ENCODE peak calls at places on chromosomes 16 and 17, in ten cellular contexts. L is A673, H is ovary, C is tibial artery, O is heart right ventricle, X is heart left ventricle, M is fibroblast of lung, G is left ventricle myocardium inferior, Z is body of pancreas, B is DND-41. N is an unnamed sample. For H3K4me1, the result is how much of the 10 kb centered on the place peaks cover.

GRCh38 chr17:6090253-6090652 is 20.1 kb downstream of the WSCD1 start:
- DNase-seq in L (no peak), H (no peak), C (peak), O (no peak), X (no peak), M (no peak), G (no peak), Z (no peak), B (no peak), N (no peak)

GRCh38 chr17:4968916-4969550 is 1.4 kb upstream of the SPAG7 start:
- DNase-seq in L (no peak), H (peak), C (no peak), O (no peak), X (no peak), M (peak), G (no peak), Z (no peak), B (no peak), N (no peak)

GRCh38 chr16:2768403-2769089 is 8.5 kb downstream of the ELOB start:
- DNase-seq in L (no peak), H (no peak), C (no peak), O (no peak), X (no peak), M (no peak), G (no peak), Z (no peak), B (no peak), N (no peak)

GRCh38 chr16:873243-873661 is 72.7 kb upstream of the GNG13 start:
- DNase-seq in L (no peak), H (no peak), C (no peak), O (peak), X (no peak), M (no peak), G (peak), Z (no peak), B (no peak), N (no peak)

GRCh38 chr17:44829558-44830358 is at the start of gene GJC1:
- DNase-seq in L (peak), H (no peak), C (peak), O (peak), X (peak), M (no peak), G (peak), Z (peak), B (peak), N (peak)

GRCh38 chr17:4006745-4007211 is 42.5 kb upstream of the ATP2A3 start:
- DNase-seq in L (no peak), H (no peak), C (no peak), O (no peak), X (no peak), M (no peak), G (no peak), Z (no peak), B (peak), N (no peak)

GRCh38 chr17:28335959-28336871 is 654 bp downstream of the TNFAIP1 start:
- DNase-seq in L (peak), H (peak), C (no peak), O (no peak), X (peak), M (peak), G (peak), Z (peak), B (peak), N (peak)

GRCh38 chr16:621526-622105 is 9.2 kb upstream of the WFIKKN1 start:
- DNase-seq in L (no peak), H (no peak), C (no peak), O (no peak), X (no peak), M (no peak), G (no peak), Z (no peak), B (no peak), N (no peak)

GRCh38 chr17:17812211-17813054 is 24.4 kb downstream of the SREBF1 start:
- DNase-seq in L (peak), H (peak), C (peak), O (peak), X (peak), M (peak), G (peak), Z (peak), B (peak), N (peak)

GRCh38 chr17:8846768-8847211 is 20.7 kb downstream of the PIK3R6 start:
- DNase-seq in L (peak), H (no peak), C (no peak), O (no peak), X (peak), M (peak), G (no peak), Z (no peak), B (no peak), N (peak)

GRCh38 chr17:63623786-63624185 is 1.6 kb downstream of the MAP3K3 start:
- DNase-seq in L (no peak), H (no peak), C (no peak), O (no peak), X (no peak), M (no peak), G (no peak), Z (no peak), B (no peak), N (no peak)

GRCh38 chr17:7184091-7184488 is 4.9 kb upstream of the ASGR1 start:
- DNase-seq in L (no peak), H (no peak), C (no peak), O (no peak), X (no peak), M (no peak), G (no peak), Z (peak), B (no peak), N (no peak)

GRCh38 chr16:23207485-23207884 is 24.9 kb downstream of the SCNN1G start:
- DNase-seq in L (no peak), H (no peak), C (no peak), O (no peak), X (no peak), M (no peak), G (no peak), Z (no peak), B (no peak), N (no peak)

GRCh38 chr17:19347323-19348080 is 15.0 kb downstream of the B9D1 start:
- DNase-seq in L (no peak), H (peak), C (peak), O (no peak), X (no peak), M (no peak), G (no peak), Z (peak), B (no peak), N (no peak)

GRCh38 chr16:15829460-15829859 is 27.4 kb downstream of the MYH11 start:
- DNase-seq in L (no peak), H (peak), C (peak), O (peak), X (peak), M (peak), G (peak), Z (no peak), B (no peak), N (peak)

GRCh38 chr16:13168091-13168572 is 266.7 kb downstream of the SHISA9 start:
- DNase-seq in L (no peak), H (no peak), C (no peak), O (no peak), X (no peak), M (no peak), G (no peak), Z (no peak), B (no peak), N (no peak)

GRCh38 chr16:71367243-71367976 is 8.9 kb downstream of the CALB2 start:
- DNase-seq in L (peak), H (no peak), C (no peak), O (no peak), X (no peak), M (peak), G (no peak), Z (peak), B (peak), N (peak)

GRCh38 chr17:61310611-61311010 is 89.0 kb upstream of the TBX2 start:
- DNase-seq in L (no peak), H (no peak), C (no peak), O (no peak), X (no peak), M (no peak), G (no peak), Z (no peak), B (no peak), N (no peak)

GRCh38 chr16:29141586-29142324 is 156.9 kb downstream of the LAT start:
- DNase-seq in L (no peak), H (peak), C (peak), O (no peak), X (no peak), M (no peak), G (no peak), Z (no peak), B (no peak), N (no peak)

GRCh38 chr17:65013613-65014391 is 42.7 kb downstream of the GNA13 start:
- DNase-seq in L (no peak), H (peak), C (no peak), O (no peak), X (no peak), M (peak), G (no peak), Z (no peak), B (no peak), N (peak)

GRCh38 chr17:17232303-17232621 is 4.7 kb downstream of the FLCN start:
- DNase-seq in L (no peak), H (no peak), C (peak), O (no peak), X (no peak), M (no peak), G (no peak), Z (no peak), B (no peak), N (no peak)

GRCh38 chr17:31869031-31869430 is 10.0 kb upstream of the COPRS start:
- DNase-seq in L (no peak), H (no peak), C (no peak), O (no peak), X (no peak), M (no peak), G (no peak), Z (no peak), B (no peak), N (no peak)

GRCh38 chr17:67051837-67052236 is 7.5 kb downstream of the CACNG1 start:
- DNase-seq in L (no peak), H (no peak), C (no peak), O (no peak), X (no peak), M (no peak), G (no peak), Z (no peak), B (no peak), N (no peak)

GRCh38 chr17:43406676-43407645 is 8.2 kb downstream of the ARL4D start:
- DNase-seq in L (no peak), H (no peak), C (peak), O (no peak), X (no peak), M (peak), G (no peak), Z (no peak), B (no peak), N (no peak)

GRCh38 chr17:29127840-29128239 is 52.4 kb downstream of the MYO18A start:
- DNase-seq in L (no peak), H (no peak), C (no peak), O (no peak), X (no peak), M (no peak), G (no peak), Z (no peak), B (no peak), N (no peak)

GRCh38 chr16:69166946-69167930 is 19.7 kb upstream of the SNTB2 start:
- DNase-seq in L (no peak), H (no peak), C (no peak), O (no peak), X (no peak), M (no peak), G (no peak), Z (no peak), B (no peak), N (no peak)

GRCh38 chr17:7380321-7380720 is 568 bp upstream of the TNK1 start:
- DNase-seq in L (no peak), H (peak), C (no peak), O (peak), X (peak), M (peak), G (peak), Z (peak), B (no peak), N (peak)

GRCh38 chr16:88678224-88678979 is 7.9 kb downstream of the SNAI3 start:
- DNase-seq in L (peak), H (no peak), C (no peak), O (no peak), X (no peak), M (no peak), G (no peak), Z (no peak), B (no peak), N (no peak)

GRCh38 chr17:47975189-47975814 is 4.4 kb downstream of the CDK5RAP3 start:
- DNase-seq in L (no peak), H (no peak), C (no peak), O (no peak), X (no peak), M (no peak), G (no peak), Z (no peak), B (no peak), N (no peak)

GRCh38 chr16:83813818-83814653 is 6.3 kb downstream of the HSBP1 start:
- DNase-seq in L (peak), H (peak), C (peak), O (peak), X (peak), M (peak), G (no peak), Z (peak), B (no peak), N (peak)

GRCh38 chr16:53090591-53091507 is 36.1 kb downstream of the CHD9 start:
- DNase-seq in L (peak), H (peak), C (peak), O (peak), X (peak), M (peak), G (peak), Z (peak), B (no peak), N (peak)
- H3K4me3 ChIP-seq in L (peak), H (no peak), C (peak), O (no peak), X (no peak), M (peak), G (peak), Z (no peak), B (no peak), N (no peak)

GRCh38 chr16:67644038-67644437 is 906 bp upstream of the CARMIL2 start:
- DNase-seq in L (no peak), H (no peak), C (no peak), O (no peak), X (no peak), M (no peak), G (no peak), Z (no peak), B (no peak), N (no peak)
- H3K4me1 ChIP-seq in L (under half), H (under half), C (under half), O (under half), X (under half), M (under half), G (under half), Z (under half), B (under half), N (under half)

DNA sequence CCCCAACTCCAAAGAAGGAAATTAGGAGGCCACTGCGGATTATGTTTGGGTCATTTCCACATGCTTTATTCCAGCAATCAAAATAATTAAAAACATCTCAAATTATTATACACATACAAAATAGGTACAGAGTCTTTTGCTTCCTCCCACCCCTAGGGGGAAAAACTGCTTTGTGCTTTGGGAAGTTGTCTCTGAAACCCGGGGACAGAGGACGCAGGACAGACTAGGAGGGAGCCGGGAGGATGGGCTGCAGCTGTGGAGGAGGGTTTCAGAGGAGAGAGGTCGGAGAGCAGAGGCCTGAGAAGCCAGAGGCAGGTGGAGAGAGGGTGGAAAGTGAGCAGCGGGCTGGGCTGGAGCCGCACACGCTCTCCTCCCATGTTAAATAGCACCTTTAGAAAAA is 17.4 kb downstream of the COL1A1 start:
- DNase-seq in L (no peak), H (no peak), C (no peak), O (no peak), X (no peak), M (no peak), G (no peak), Z (no peak), B (no peak), N (no peak)
- TF ChIP-seq CTCF in L (no peak), H (no peak), C (no peak), O (no peak), X (no peak), M (peak), G (no peak), Z (no peak), B (no peak), N (no peak)

GRCh38 chr17:1487939-1488825 is 4.3 kb downstream of the MYO1C start:
- DNase-seq in L (peak), H (peak), C (peak), O (peak), X (peak), M (peak), G (peak), Z (peak), B (peak), N (peak)

GRCh38 chr17:1491406-1492248 is 859 bp downstream of the MYO1C start:
- DNase-seq in L (no peak), H (peak), C (peak), O (peak), X (peak), M (peak), G (peak), Z (peak), B (no peak), N (peak)

GRCh38 chr17:1490643-1491405 is 1.7 kb downstream of the MYO1C start:
- DNase-seq in L (peak), H (peak), C (peak), O (peak), X (peak), M (peak), G (peak), Z (peak), B (peak), N (peak)

GRCh38 chr17:1486802-1487695 is 5.4 kb downstream of the MYO1C start:
- DNase-seq in L (peak), H (peak), C (peak), O (peak), X (peak), M (peak), G (peak), Z (peak), B (peak), N (peak)

GRCh38 chr17:1488826-1489275 is 3.6 kb downstream of the MYO1C start:
- DNase-seq in L (no peak), H (no peak), C (no peak), O (no peak), X (no peak), M (no peak), G (no peak), Z (no peak), B (no peak), N (no peak)
- H3K4me3 ChIP-seq in L (peak), H (no peak), C (peak), O (peak), X (peak), M (peak), G (peak), Z (no peak), B (no peak), N (peak)

GRCh38 chr17:82292251-82293154 is 19.0 kb upstream of the CSNK1D start:
- DNase-seq in L (peak), H (peak), C (peak), O (peak), X (peak), M (peak), G (peak), Z (peak), B (peak), N (peak)
- H3K4me1 ChIP-seq in L (under half), H (under half), C (under half), O (half or more), X (half or more), M (under half), G (half or more), Z (half or more), B (half or more), N (under half)